ENCODE peak calls at places on chromosomes 13 and 19, in eight cellular contexts. T is activated naive CD4-positive, alpha-beta T cell treated with anti-CD3 and anti-CD28 coated beads, Interleukin-2, amount 50 U/mL, for 72 hours; G is CD4-positive, alpha-beta memory T cell; A is activated effector memory CD4-positive, alpha-beta T cell treated with anti-CD3 and anti-CD28 coated beads, Interleukin-2, amount 50 U/mL, for 16 hours; F is fibroblast of pulmonary artery; Z is SHP77 treated with DMSO at 0.1 percent for 48 hours; E is mesendoderm; L is cardiac muscle cell. S is an unnamed sample.

GRCh38 chr19:7722231-7722651 is 9.7 kb downstream of the CLEC4G start:
- DNase-seq in T (no peak), G (no peak), A (no peak), F (no peak), Z (peak; percentile 15), E (no peak), L (no peak), S (no peak)

GRCh38 chr13:39779337-39780270 is 124.1 kb downstream of the COG6 start:
- DNase-seq in T (peak; percentile 42), G (peak; percentile 62), A (peak; percentile 65), F (peak; percentile 60), Z (no peak), E (no peak), L (peak; percentile 59), S (no peak)

GRCh38 chr13:106367361-106367781 is 168.1 kb downstream of the EFNB2 start:
- DNase-seq in T (no peak), G (no peak), A (no peak), F (no peak), Z (no peak), E (no peak), L (no peak), S (no peak)

GRCh38 chr13:80437212-80437611 is 96.3 kb upstream of the SPRY2 start:
- DNase-seq in T (no peak), G (no peak), A (no peak), F (no peak), Z (no peak), E (no peak), L (no peak), S (no peak)

GRCh38 chr19:41249707-41250423 is 14.3 kb upstream of the HNRNPUL1 start:
- DNase-seq in T (no peak), G (no peak), A (no peak), F (no peak), Z (no peak), E (peak; percentile 55), L (no peak), S (no peak)

GRCh38 chr13:112072531-112073244 is 5.7 kb downstream of the SOX1 start:
- DNase-seq in T (no peak), G (no peak), A (no peak), F (no peak), Z (no peak), E (peak; percentile 88), L (no peak), S (no peak)

GRCh38 chr19:51421229-51422052 is 4.0 kb upstream of the SIGLEC10 start:
- DNase-seq in T (no peak), G (no peak), A (no peak), F (no peak), Z (no peak), E (peak; percentile 1), L (no peak), S (no peak)

GRCh38 chr19:11560404-11560988 is 1.5 kb upstream of the ELOF1 start:
- DNase-seq in T (peak; percentile 74), G (peak; percentile 69), A (peak; percentile 74), F (peak; percentile 80), Z (peak; percentile 73), E (peak; percentile 89), L (peak; percentile 81), S (no peak)

GRCh38 chr19:38079926-38080380 is 144.1 kb downstream of the DPF1 start:
- DNase-seq in T (peak; percentile 18), G (no peak), A (no peak), F (peak; percentile 84), Z (peak; percentile 96), E (peak; percentile 37), L (peak; percentile 77), S (no peak)

GRCh38 chr19:51607077-51607476 is 23.1 kb downstream of the SIGLEC5 start:
- DNase-seq in T (peak; percentile 41), G (no peak), A (no peak), F (no peak), Z (no peak), E (no peak), L (no peak), S (no peak)

GRCh38 chr19:14830702-14831101 is 4.3 kb downstream of the OR7A5 start:
- DNase-seq in T (no peak), G (no peak), A (no peak), F (no peak), Z (no peak), E (no peak), L (peak; percentile 10), S (no peak)

GRCh38 chr19:14497347-14497921 is 1.5 kb upstream of the GIPC1 start:
- DNase-seq in T (no peak), G (no peak), A (no peak), F (no peak), Z (peak; percentile 32), E (no peak), L (peak; percentile 33), S (no peak)

GRCh38 chr19:47110521-47111080 is 3.0 kb downstream of the ZC3H4 start:
- DNase-seq in T (peak; percentile 46), G (peak; percentile 42), A (peak; percentile 83), F (no peak), Z (no peak), E (peak; percentile 35), L (no peak), S (no peak)

GRCh38 chr19:18274776-18275356 is 614 bp upstream of the IQCN start:
- DNase-seq in T (no peak), G (peak; percentile 52), A (no peak), F (peak; percentile 87), Z (no peak), E (peak; percentile 60), L (peak; percentile 90), S (no peak)

GRCh38 chr13:29583073-29583785 is 12.3 kb downstream of the SLC7A1 start:
- DNase-seq in T (no peak), G (no peak), A (no peak), F (no peak), Z (no peak), E (peak; percentile 57), L (no peak), S (no peak)

GRCh38 chr19:13190781-13191540 is 40.8 kb downstream of the IER2 start:
- DNase-seq in T (no peak), G (no peak), A (no peak), F (no peak), Z (no peak), E (peak; percentile 19), L (no peak), S (no peak)

S was measured in SIG-M5.